ENCODE peak calls at places on chromosomes 7 and 10, in seven cellular contexts. One of them, this sample, is unnamed.

GRCh38 chr7:28558236-28558635 is 145.9 kb downstream of the CREB5 start:
- DNase-seq in MM.1S: no peak
- DNase-seq in body of pancreas: no peak
- DNase-seq in AG10803: no peak
- DNase-seq in HL-60: no peak
- DNase-seq in lower leg skin: no peak
- DNase-seq in cardiac muscle cell: no peak
- DNase-seq in this sample: no peak

GRCh38 chr7:7688310-7688709 is 30.1 kb downstream of the RPA3 start:
- DNase-seq in MM.1S: no peak
- DNase-seq in body of pancreas: no peak
- DNase-seq in AG10803: no peak
- DNase-seq in HL-60: no peak
- DNase-seq in lower leg skin: no peak
- DNase-seq in cardiac muscle cell: no peak
- DNase-seq in this sample: no peak

GRCh38 chr10:63199716-63200115 is 66.6 kb downstream of the NRBF2 start:
- DNase-seq in MM.1S: no peak
- DNase-seq in body of pancreas: no peak
- DNase-seq in AG10803: no peak
- DNase-seq in HL-60: no peak
- DNase-seq in lower leg skin: no peak
- DNase-seq in cardiac muscle cell: no peak
- DNase-seq in this sample: no peak

GRCh38 chr7:102287465-102288146 is 938 bp downstream of the SH2B2 start:
- DNase-seq in MM.1S: peak
- DNase-seq in body of pancreas: peak
- DNase-seq in AG10803: no peak
- DNase-seq in HL-60: no peak
- DNase-seq in lower leg skin: no peak
- DNase-seq in cardiac muscle cell: peak
- DNase-seq in this sample: no peak

GRCh38 chr10:133614830-133615580 is 11.6 kb downstream of the FRG2B start:
- DNase-seq in MM.1S: no peak
- DNase-seq in body of pancreas: peak
- DNase-seq in AG10803: no peak
- DNase-seq in HL-60: no peak
- DNase-seq in lower leg skin: no peak
- DNase-seq in cardiac muscle cell: no peak
- DNase-seq in this sample: no peak

GRCh38 chr7:70582921-70583895 is 548.7 kb upstream of the GALNT17 start:
- DNase-seq in MM.1S: no peak
- DNase-seq in body of pancreas: no peak
- DNase-seq in AG10803: no peak
- DNase-seq in HL-60: no peak
- DNase-seq in lower leg skin: no peak
- DNase-seq in cardiac muscle cell: no peak
- DNase-seq in this sample: no peak

GRCh38 chr7:23490357-23491131 is 20.3 kb upstream of the IGF2BP3 start:
- DNase-seq in MM.1S: no peak
- DNase-seq in body of pancreas: peak
- DNase-seq in AG10803: peak
- DNase-seq in HL-60: no peak
- DNase-seq in lower leg skin: no peak
- DNase-seq in cardiac muscle cell: peak
- DNase-seq in this sample: no peak

GRCh38 chr7:82444220-82445049 is 858 bp upstream of the CACNA2D1 start:
- DNase-seq in MM.1S: peak
- DNase-seq in body of pancreas: no peak
- DNase-seq in AG10803: no peak
- DNase-seq in HL-60: no peak
- DNase-seq in lower leg skin: peak
- DNase-seq in cardiac muscle cell: no peak
- DNase-seq in this sample: no peak

GRCh38 chr7:156560696-156561210 is 79.8 kb upstream of the RNF32 start:
- DNase-seq in MM.1S: no peak
- DNase-seq in body of pancreas: no peak
- DNase-seq in AG10803: no peak
- DNase-seq in HL-60: no peak
- DNase-seq in lower leg skin: no peak
- DNase-seq in cardiac muscle cell: no peak
- DNase-seq in this sample: no peak

GRCh38 chr10:15367296-15367830 is 3.7 kb downstream of the FAM171A1 start:
- DNase-seq in MM.1S: no peak
- DNase-seq in body of pancreas: no peak
- DNase-seq in AG10803: no peak
- DNase-seq in HL-60: no peak
- DNase-seq in lower leg skin: no peak
- DNase-seq in cardiac muscle cell: no peak
- DNase-seq in this sample: no peak

GRCh38 chr10:3095373-3096139 is 28.2 kb downstream of the PFKP start:
- DNase-seq in MM.1S: no peak
- DNase-seq in body of pancreas: no peak
- DNase-seq in AG10803: peak
- DNase-seq in HL-60: peak
- DNase-seq in lower leg skin: peak
- DNase-seq in cardiac muscle cell: peak
- DNase-seq in this sample: no peak

GRCh38 chr7:325051-325798 is 35.3 kb downstream of the FOXL3 start:
- DNase-seq in MM.1S: no peak
- DNase-seq in body of pancreas: no peak
- DNase-seq in AG10803: no peak
- DNase-seq in HL-60: no peak
- DNase-seq in lower leg skin: no peak
- DNase-seq in cardiac muscle cell: no peak
- DNase-seq in this sample: no peak

GRCh38 chr7:34672430-34672829 is 14.4 kb downstream of the NPSR1 start:
- DNase-seq in MM.1S: no peak
- DNase-seq in body of pancreas: no peak
- DNase-seq in AG10803: peak
- DNase-seq in HL-60: no peak
- DNase-seq in lower leg skin: no peak
- DNase-seq in cardiac muscle cell: no peak
- DNase-seq in this sample: no peak

GRCh38 chr7:29297194-29297890 is 102.8 kb downstream of the CHN2 start:
- DNase-seq in MM.1S: no peak
- DNase-seq in body of pancreas: no peak
- DNase-seq in AG10803: no peak
- DNase-seq in HL-60: no peak
- DNase-seq in lower leg skin: no peak
- DNase-seq in cardiac muscle cell: no peak
- DNase-seq in this sample: no peak

GRCh38 chr10:16967866-16968721 is 150.9 kb upstream of the RSU1 start:
- DNase-seq in MM.1S: no peak
- DNase-seq in body of pancreas: peak
- DNase-seq in AG10803: peak
- DNase-seq in HL-60: no peak
- DNase-seq in lower leg skin: no peak
- DNase-seq in cardiac muscle cell: peak
- DNase-seq in this sample: no peak

GRCh38 chr7:3042301-3042700 is 1.4 kb downstream of the CARD11 start:
- DNase-seq in MM.1S: no peak
- DNase-seq in body of pancreas: no peak
- DNase-seq in AG10803: no peak
- DNase-seq in HL-60: no peak
- DNase-seq in lower leg skin: no peak
- DNase-seq in cardiac muscle cell: no peak
- DNase-seq in this sample: no peak
- H3K4me3 ChIP-seq in MM.1S: peak
- H3K4me3 ChIP-seq in body of pancreas: no peak
- H3K4me3 ChIP-seq in AG10803: no peak
- H3K4me3 ChIP-seq in HL-60: no peak
- H3K4me3 ChIP-seq in lower leg skin: no peak
- H3K4me3 ChIP-seq in cardiac muscle cell: no peak
- H3K4me3 ChIP-seq in this sample: no peak

GRCh38 chr7:117154721-117155120 is 168.1 kb downstream of the WNT2 start:
- DNase-seq in MM.1S: no peak
- DNase-seq in body of pancreas: no peak
- DNase-seq in AG10803: no peak
- DNase-seq in HL-60: no peak
- DNase-seq in lower leg skin: no peak
- DNase-seq in cardiac muscle cell: no peak
- DNase-seq in this sample: no peak

GRCh38 chr7:117157871-117158209 is 165.0 kb downstream of the WNT2 start:
- DNase-seq in MM.1S: no peak
- DNase-seq in body of pancreas: no peak
- DNase-seq in AG10803: no peak
- DNase-seq in HL-60: no peak
- DNase-seq in lower leg skin: no peak
- DNase-seq in cardiac muscle cell: no peak
- DNase-seq in this sample: no peak

GRCh38 chr7:117155694-117156093 is 167.2 kb downstream of the WNT2 start:
- DNase-seq in MM.1S: no peak
- DNase-seq in body of pancreas: no peak
- DNase-seq in AG10803: no peak
- DNase-seq in HL-60: no peak
- DNase-seq in lower leg skin: no peak
- DNase-seq in cardiac muscle cell: no peak
- DNase-seq in this sample: no peak

GRCh38 chr7:117158941-117159705 is 163.7 kb downstream of the WNT2 start:
- DNase-seq in MM.1S: no peak
- DNase-seq in body of pancreas: no peak
- DNase-seq in AG10803: peak
- DNase-seq in HL-60: no peak
- DNase-seq in lower leg skin: no peak
- DNase-seq in cardiac muscle cell: no peak
- DNase-seq in this sample: no peak

DNA sequence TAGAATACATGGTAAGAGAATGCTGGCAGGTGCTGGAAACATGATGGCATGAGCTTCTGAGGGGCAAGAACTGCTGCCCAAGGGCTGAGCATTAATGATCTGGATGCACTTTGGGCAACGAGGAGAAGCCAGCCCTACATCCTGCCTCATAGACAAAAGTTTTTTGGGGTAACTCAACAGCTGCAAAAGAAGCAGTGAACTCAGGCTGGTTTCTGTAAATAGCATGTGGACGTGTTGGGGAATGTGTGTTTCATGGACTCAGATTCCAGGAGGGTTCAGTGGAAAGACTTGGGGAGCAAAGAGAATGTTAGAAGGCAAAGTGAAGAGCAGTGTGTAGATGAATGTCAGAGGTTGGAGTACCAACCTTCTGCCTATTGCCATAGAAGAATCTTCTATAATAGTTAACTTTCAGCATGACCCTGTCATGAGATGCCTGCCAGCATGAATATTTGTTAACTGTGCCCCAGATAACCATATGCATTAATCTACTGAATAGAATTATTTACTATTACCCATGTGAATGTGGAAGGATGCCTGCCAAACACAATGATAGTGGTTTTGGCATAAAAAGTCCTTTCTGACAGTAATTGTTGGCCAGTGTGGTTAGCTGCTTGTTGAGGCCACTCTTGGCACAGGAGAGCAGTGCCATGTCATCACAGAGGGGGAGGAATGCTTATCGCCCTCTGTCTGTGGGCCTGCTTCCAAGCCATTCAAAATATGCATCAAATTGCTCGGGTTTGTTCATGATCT is 165.6 kb downstream of the WNT2 start:
- DNase-seq in MM.1S: no peak
- DNase-seq in body of pancreas: peak
- DNase-seq in AG10803: peak
- DNase-seq in HL-60: no peak
- DNase-seq in lower leg skin: no peak
- DNase-seq in cardiac muscle cell: peak
- DNase-seq in this sample: peak
- TF ChIP-seq CTCF in MM.1S: no peak
- TF ChIP-seq CTCF in body of pancreas: peak
- TF ChIP-seq CTCF in AG10803: peak
- TF ChIP-seq CTCF in HL-60: no peak
- TF ChIP-seq CTCF in lower leg skin: no peak
- TF ChIP-seq CTCF in cardiac muscle cell: peak
- TF ChIP-seq CTCF in this sample: peak

GRCh38 chr7:30909431-30909830 is 2.2 kb upstream of the AQP1 start:
- DNase-seq in MM.1S: no peak
- DNase-seq in body of pancreas: no peak
- DNase-seq in AG10803: no peak
- DNase-seq in HL-60: no peak
- DNase-seq in lower leg skin: no peak
- DNase-seq in cardiac muscle cell: no peak
- DNase-seq in this sample: no peak

GRCh38 chr7:30911561-30911969 is at the start of gene AQP1:
- DNase-seq in MM.1S: no peak
- DNase-seq in body of pancreas: peak
- DNase-seq in AG10803: peak
- DNase-seq in HL-60: no peak
- DNase-seq in lower leg skin: peak
- DNase-seq in cardiac muscle cell: peak
- DNase-seq in this sample: peak

GRCh38 chr7:30911133-30911532 is 520 bp upstream of the AQP1 start:
- DNase-seq in MM.1S: no peak
- DNase-seq in body of pancreas: no peak
- DNase-seq in AG10803: no peak
- DNase-seq in HL-60: no peak
- DNase-seq in lower leg skin: no peak
- DNase-seq in cardiac muscle cell: no peak
- DNase-seq in this sample: no peak

GRCh38 chr7:30912021-30912420 is 368 bp downstream of the AQP1 start:
- DNase-seq in MM.1S: no peak
- DNase-seq in body of pancreas: no peak
- DNase-seq in AG10803: no peak
- DNase-seq in HL-60: no peak
- DNase-seq in lower leg skin: no peak
- DNase-seq in cardiac muscle cell: no peak
- DNase-seq in this sample: no peak

DNA sequence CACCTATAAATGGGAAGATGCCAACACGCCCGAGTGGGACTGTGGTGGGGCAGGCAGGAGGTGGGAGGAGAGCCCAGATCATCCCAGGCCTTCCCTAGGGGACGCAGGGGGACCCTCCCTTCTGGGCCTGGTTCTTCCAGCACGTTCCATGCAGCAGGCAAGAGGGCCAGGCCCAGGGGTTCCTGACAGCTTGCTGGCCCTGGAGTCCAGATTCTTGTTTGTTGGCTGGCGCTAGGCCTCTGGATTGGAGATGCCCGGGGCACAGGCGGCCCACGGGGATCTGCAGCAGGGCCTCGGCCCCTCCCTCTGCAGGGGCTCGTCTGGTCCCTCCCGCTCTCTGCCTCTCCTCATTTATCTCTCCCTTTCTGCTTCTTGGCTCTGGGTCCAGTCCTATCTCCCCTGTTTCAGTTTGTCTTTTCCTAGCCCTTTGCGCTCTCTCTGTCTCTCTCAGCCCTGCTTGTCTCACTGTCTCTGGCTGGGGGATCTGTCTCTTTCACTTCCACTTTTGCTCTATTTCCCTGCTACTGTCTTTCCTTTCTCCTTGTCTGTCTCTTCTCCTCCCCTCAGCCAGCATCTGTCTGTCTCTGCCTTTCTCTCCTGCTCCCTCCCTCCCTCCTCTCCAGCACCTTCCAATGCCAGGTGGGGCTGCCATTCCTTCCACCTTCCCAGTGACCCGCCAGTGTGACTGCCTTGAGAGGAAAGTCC is 1.1 kb upstream of the AQP1 start:
- DNase-seq in MM.1S: no peak
- DNase-seq in body of pancreas: no peak
- DNase-seq in AG10803: no peak
- DNase-seq in HL-60: no peak
- DNase-seq in lower leg skin: no peak
- DNase-seq in cardiac muscle cell: no peak
- DNase-seq in this sample: no peak
- H3K4me3 ChIP-seq in MM.1S: no peak
- H3K4me3 ChIP-seq in body of pancreas: no peak
- H3K4me3 ChIP-seq in AG10803: no peak
- H3K4me3 ChIP-seq in HL-60: no peak
- H3K4me3 ChIP-seq in lower leg skin: no peak
- H3K4me3 ChIP-seq in cardiac muscle cell: no peak
- H3K4me3 ChIP-seq in this sample: no peak

GRCh38 chr7:112505495-112505894 is 24.7 kb downstream of the LSMEM1 start:
- DNase-seq in MM.1S: no peak
- DNase-seq in body of pancreas: no peak
- DNase-seq in AG10803: no peak
- DNase-seq in HL-60: no peak
- DNase-seq in lower leg skin: no peak
- DNase-seq in cardiac muscle cell: no peak
- DNase-seq in this sample: no peak
- TF ChIP-seq CTCF in MM.1S: no peak
- TF ChIP-seq CTCF in body of pancreas: no peak
- TF ChIP-seq CTCF in AG10803: no peak
- TF ChIP-seq CTCF in HL-60: no peak
- TF ChIP-seq CTCF in lower leg skin: no peak
- TF ChIP-seq CTCF in cardiac muscle cell: no peak
- TF ChIP-seq CTCF in this sample: no peak

This sample was measured in dorsolateral prefrontal cortex.